ENCODE peak calls at places on chromosomes 6 and 20, in eight cellular contexts. D is nephron progenitor cell; J is ELR; C is aorta; M is A172; Q is MM.1S; F is activated CD4-positive, alpha-beta T cell treated with anti-CD3 and anti-CD28 coated beads, Interleukin-2, amount 50 U/mL, for 1 hour; H is tibial artery. Z is an unnamed sample.

GRCh38 chr6:143039548-143039947 is 21.1 kb upstream of the AIG1 start:
- DNase-seq in D (no peak), H (no peak), J (no peak), M (no peak), C (no peak), Q (no peak), F (no peak), Z (no peak)

GRCh38 chr6:30163090-30163917 is at the start of gene TRIM15:
- DNase-seq in J (no peak), F (peak), C (no peak), H (no peak), Q (no peak), M (no peak), D (no peak), Z (no peak)

GRCh38 chr6:33313105-33313708 is 671 bp downstream of the TAPBP start:
- DNase-seq in C (peak), M (no peak), Q (peak), H (peak), D (peak), J (peak), F (peak), Z (peak)

GRCh38 chr6:56808871-56809359 is 146.0 kb upstream of the BEND6 start:
- DNase-seq in Q (peak), J (peak), C (no peak), D (no peak), H (no peak), M (peak), F (no peak), Z (peak)

GRCh38 chr6:25635886-25636317 is 16.1 kb upstream of the SCGN start:
- DNase-seq in H (no peak), F (no peak), J (no peak), C (no peak), Q (no peak), D (no peak), M (no peak), Z (no peak)

GRCh38 chr6:110048221-110048875 is 70.2 kb downstream of the GPR6 start:
- DNase-seq in M (no peak), H (no peak), F (no peak), J (peak), C (no peak), Q (no peak), D (no peak), Z (peak)

GRCh38 chr6:45500924-45501816 is 123.4 kb upstream of the SUPT3H start:
- DNase-seq in Q (no peak), C (no peak), F (no peak), J (peak), M (no peak), D (no peak), H (no peak), Z (no peak)

GRCh38 chr6:80767808-80768207 is 661.3 kb downstream of the BCKDHB start:
- DNase-seq in H (peak), F (no peak), J (peak), D (no peak), Q (no peak), M (peak), C (peak), Z (peak)

GRCh38 chr6:16999486-17000436 is 102.1 kb upstream of the STMND1 start:
- DNase-seq in C (no peak), Q (no peak), H (no peak), F (no peak), D (no peak), J (peak), M (no peak), Z (peak)

GRCh38 chr6:158793432-158793831 is 25.7 kb downstream of the EZR start:
- DNase-seq in D (no peak), Q (peak), F (no peak), C (no peak), M (peak), H (no peak), J (peak), Z (peak)

GRCh38 chr6:91271807-91272206 is 684.9 kb upstream of the MAP3K7 start:
- DNase-seq in F (no peak), C (peak), Q (no peak), D (no peak), H (no peak), J (no peak), M (no peak), Z (no peak)

GRCh38 chr20:51563597-51564332 is 21.2 kb upstream of the NFATC2 start:
- DNase-seq in C (peak), M (peak), J (peak), H (peak), Q (no peak), D (peak), F (no peak), Z (peak)

GRCh38 chr6:153553627-153554026 is 422.5 kb upstream of the RGS17 start:
- DNase-seq in J (peak), D (peak), C (no peak), H (no peak), Q (peak), F (no peak), M (peak), Z (no peak)

GRCh38 chr6:12298017-12298958 is 8.1 kb downstream of the EDN1 start:
- DNase-seq in H (no peak), C (no peak), J (no peak), M (no peak), F (no peak), D (no peak), Q (no peak), Z (no peak)

GRCh38 chr6:73732845-73733675 is 37.1 kb downstream of the CD109 start:
- DNase-seq in M (peak), D (peak), J (peak), H (peak), F (peak), C (peak), Q (peak), Z (peak)